ENCODE peak calls at places on chromosome 21, in nine cellular contexts. B is stimulated activated CD4-positive, alpha-beta T cell treated with anti-CD3 and anti-CD28 coated beads, Interleukin-1b, Interleukin-23, amount 100 ng/mL, for 4 hours; E is NCI-H524 treated with DMSO at 0.1 percent for 48 hours; U is activated CD4-positive, alpha-beta T cell treated with anti-CD3 and anti-CD28 coated beads, Interleukin-2, amount 10 ng/mL, durations not matched to agents 7 days and 5 days; O is activated B cell treated with CpG ODN at 0.5 μM for 24 hours; I is activated CD8-positive, alpha-beta memory T cell treated with anti-CD3 and anti-CD28 coated beads for 48 hours; S is SK-MEL-5; L is left lung; F is progenitor cell of endocrine pancreas. M is an unnamed sample.

GRCh38 chr21:17051054-17051453 is 461.8 kb upstream of the CXADR start:
- DNase-seq in F (no peak), U (no peak), I (no peak), O (no peak), L (no peak), E (no peak), S (peak), B (no peak), M (no peak)

GRCh38 chr21:44765231-44766013 is 36.2 kb downstream of the UBE2G2 start:
- DNase-seq in U (peak), B (no peak), F (no peak), E (no peak), S (no peak), O (no peak), L (no peak), I (no peak), M (no peak)

GRCh38 chr21:46122758-46123683 is 25.1 kb downstream of the COL6A2 start:
- DNase-seq in U (no peak), F (no peak), B (no peak), S (no peak), E (no peak), L (peak), O (no peak), I (no peak), M (no peak)

GRCh38 chr21:31509108-31510017 is 150.1 kb upstream of the SOD1 start:
- DNase-seq in S (peak), O (no peak), E (no peak), U (peak), I (peak), B (peak), L (no peak), F (no peak), M (no peak)

GRCh38 chr21:26297856-26298255 is 127.3 kb upstream of the APP start:
- DNase-seq in O (no peak), I (no peak), B (no peak), E (no peak), F (no peak), U (no peak), L (no peak), S (no peak), M (no peak)

GRCh38 chr21:36156815-36157670 is at the start of gene DOP1B:
- DNase-seq in O (no peak), I (no peak), B (peak), E (no peak), F (no peak), S (no peak), L (peak), U (peak), M (no peak)

GRCh38 chr21:39314155-39315027 is 959 bp upstream of the BRWD1 start:
- DNase-seq in B (no peak), S (peak), E (no peak), I (peak), O (no peak), U (peak), L (no peak), F (peak), M (peak)

GRCh38 chr21:45330075-45330781 is 42.5 kb upstream of the POFUT2 start:
- DNase-seq in I (no peak), B (no peak), S (no peak), F (peak), L (peak), O (no peak), E (no peak), U (no peak), M (no peak)

GRCh38 chr21:32524010-32524719 is 61.2 kb downstream of the TCP10L start:
- DNase-seq in B (no peak), L (no peak), O (no peak), S (no peak), I (no peak), F (no peak), E (no peak), U (no peak), M (no peak)

GRCh38 chr21:27035791-27036190 is 68.9 kb upstream of the ADAMTS5 start:
- DNase-seq in F (no peak), I (no peak), L (no peak), O (no peak), S (peak), E (no peak), B (no peak), U (no peak), M (no peak)

GRCh38 chr21:42777757-42778344 is 101.5 kb downstream of the WDR4 start:
- DNase-seq in F (no peak), E (no peak), S (peak), O (peak), B (no peak), L (no peak), I (no peak), U (no peak), M (no peak)

GRCh38 chr21:45410865-45411809 is 6.2 kb downstream of the COL18A1 start:
- DNase-seq in I (no peak), E (no peak), S (no peak), F (no peak), O (no peak), U (no peak), L (no peak), B (no peak), M (no peak)

GRCh38 chr21:46027855-46028493 is 46.4 kb downstream of the COL6A1 start:
- DNase-seq in L (no peak), S (no peak), I (no peak), E (no peak), B (no peak), O (no peak), F (no peak), U (no peak), M (no peak)

GRCh38 chr21:25961042-25961441 is 209.5 kb downstream of the APP start:
- DNase-seq in O (no peak), B (no peak), F (no peak), U (no peak), I (no peak), E (no peak), L (no peak), S (no peak), M (no peak)

GRCh38 chr21:43782741-43783700 is 6.4 kb upstream of the RRP1 start:
- DNase-seq in L (no peak), U (no peak), E (no peak), O (no peak), I (no peak), F (no peak), B (no peak), S (no peak), M (no peak)

GRCh38 chr21:36188081-36188681 is 31.6 kb downstream of the DOP1B start:
- DNase-seq in F (no peak), B (no peak), L (peak), I (no peak), E (no peak), U (no peak), O (no peak), S (no peak), M (no peak)

GRCh38 chr21:36916718-36917117 is 49.8 kb downstream of the HLCS start:
- DNase-seq in E (no peak), B (no peak), I (no peak), S (peak), O (no peak), F (no peak), U (no peak), L (no peak), M (no peak)

GRCh38 chr21:35488941-35489340 is 439.8 kb upstream of the RUNX1 start:
- DNase-seq in E (no peak), S (no peak), O (no peak), F (no peak), I (no peak), U (no peak), B (no peak), L (no peak), M (no peak)

GRCh38 chr21:32021319-32022027 is 148.7 kb downstream of the HUNK start:
- DNase-seq in L (no peak), F (no peak), E (no peak), B (no peak), I (no peak), U (no peak), S (no peak), O (no peak), M (no peak)

GRCh38 chr21:45747802-45748445 is 104.4 kb downstream of the PCBP3 start:
- DNase-seq in I (no peak), E (peak), B (no peak), L (no peak), O (no peak), F (no peak), U (no peak), S (peak), M (no peak)

GRCh38 chr21:26843912-26844257 is 1.3 kb downstream of the ADAMTS1 start:
- DNase-seq in B (no peak), S (peak), L (no peak), E (no peak), F (peak), U (no peak), O (no peak), I (no peak), M (no peak)

GRCh38 chr21:26028183-26028582 is 142.4 kb downstream of the APP start:
- DNase-seq in E (no peak), B (no peak), F (no peak), I (no peak), U (no peak), L (no peak), S (peak), O (no peak), M (no peak)

GRCh38 chr21:34705032-34705431 is 36.2 kb downstream of the CLIC6 start:
- DNase-seq in B (no peak), E (no peak), U (no peak), L (no peak), O (no peak), I (no peak), F (no peak), S (no peak), M (no peak)

M was measured in mesothelial cell of epicardium.